ENCODE peak calls at places on chromosome 2, in six cellular contexts. H is PC-3, N is astrocyte of the spinal cord, Z is ovary, L is AG04449, D is tibial nerve. G is an unnamed sample.
A peak's percentile ranks its signal among the peaks of the same experiment; 100 is the strongest.

GRCh38 chr2:8442833-8443486 is 238.9 kb upstream of the ID2 start:
- DNase-seq in H (no peak), Z (no peak), L (no peak), N (no peak), D (no peak), G (no peak)

GRCh38 chr2:79437416-79438281 is 75.2 kb upstream of the CTNNA2 start:
- DNase-seq in N (peak; percentile 23), H (peak; percentile 6), L (no peak), Z (no peak), D (no peak), G (no peak)

GRCh38 chr2:80573950-80574349 is 269.4 kb upstream of the LRRTM1 start:
- DNase-seq in H (no peak), Z (no peak), L (no peak), N (no peak), D (no peak), G (no peak)

GRCh38 chr2:239316562-239317465 is 84.0 kb downstream of the HDAC4 start:
- DNase-seq in H (no peak), Z (peak; percentile 58), D (no peak), L (no peak), N (peak; percentile 43), G (no peak)

GRCh38 chr2:146229513-146230155 is 1615.2 kb upstream of the ACVR2A start:
- DNase-seq in N (no peak), H (no peak), L (no peak), D (no peak), Z (no peak), G (no peak)

GRCh38 chr2:138193416-138194213 is 229.3 kb downstream of the HNMT start:
- DNase-seq in H (no peak), N (no peak), Z (no peak), D (no peak), L (no peak), G (no peak)

GRCh38 chr2:120737802-120738516 is 2.3 kb downstream of the GLI2 start:
- DNase-seq in Z (peak; percentile 54), L (no peak), H (peak; percentile 71), D (no peak), N (no peak), G (no peak)

GRCh38 chr2:42843131-42843530 is 50.7 kb upstream of the HAAO start:
- DNase-seq in N (no peak), Z (peak; percentile 19), D (peak; percentile 6), L (no peak), H (no peak), G (no peak)

GRCh38 chr2:53829252-53829651 is 30.5 kb downstream of the GPR75 start:
- DNase-seq in D (no peak), Z (no peak), N (no peak), H (no peak), L (no peak), G (no peak)

DNA sequence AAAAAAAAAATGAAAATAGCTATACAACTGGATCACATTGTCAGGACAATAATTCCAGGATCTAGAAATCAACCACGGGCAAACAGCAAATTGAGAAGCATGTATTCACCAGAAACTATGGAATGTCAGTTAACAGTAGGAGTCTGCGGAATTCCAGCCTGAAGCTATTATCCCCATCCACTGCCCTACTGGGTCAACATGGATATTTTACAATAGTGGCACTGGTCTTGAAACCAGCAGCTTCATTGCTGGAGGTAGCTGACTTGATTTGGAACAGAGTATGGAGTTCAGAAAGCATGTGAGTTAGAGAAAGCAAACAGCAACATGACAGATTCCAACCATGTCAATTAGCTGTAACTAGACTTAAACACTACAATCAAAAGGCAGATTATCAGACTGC is 55.7 kb upstream of the PDE1A start:
- DNase-seq in Z (no peak), D (no peak), H (no peak), N (no peak), L (no peak), G (no peak)
- TF ChIP-seq CTCF in Z (no peak), D (no peak), H (no peak), N (no peak), L (no peak), G (no peak)

GRCh38 chr2:62410015-62410453 is 96.0 kb downstream of the TMEM17 start:
- DNase-seq in D (no peak), L (no peak), Z (no peak), H (no peak), N (peak; percentile 8), G (no peak)
- TF ChIP-seq CTCF in D (no peak), L (no peak), Z (no peak), H (peak; percentile 22), N (peak; percentile 33), G (peak; percentile 72)

GRCh38 chr2:99085400-99085799 is 56.1 kb upstream of the C2orf15 start:
- DNase-seq in Z (no peak), L (no peak), H (peak; percentile 24), D (no peak), N (no peak), G (no peak)
- TF ChIP-seq CTCF in Z (no peak), L (no peak), H (peak; percentile 56), D (no peak), N (peak; percentile 44), G (no peak)

GRCh38 chr2:46656640-46657039 is 177.3 kb downstream of the TMEM247 start:
- DNase-seq in H (no peak), D (no peak), L (no peak), Z (no peak), N (no peak), G (no peak)
- TF ChIP-seq CTCF in H (no peak), D (no peak), L (no peak), Z (no peak), N (no peak), G (no peak)

GRCh38 chr2:98518106-98518505 is 73.4 kb downstream of the INPP4A start:
- DNase-seq in D (no peak), Z (no peak), N (no peak), H (peak; percentile 43), L (no peak), G (peak; percentile 59)
- TF ChIP-seq CTCF in D (no peak), Z (no peak), N (peak; percentile 34), H (peak; percentile 80), L (peak; percentile 5), G (peak; percentile 61)

GRCh38 chr2:170486730-170487129 is 228.4 kb upstream of the SP5 start:
- DNase-seq in L (no peak), Z (no peak), N (no peak), D (no peak), H (no peak), G (no peak)
- TF ChIP-seq CTCF in L (no peak), Z (no peak), N (no peak), D (no peak), H (no peak), G (no peak)

DNA sequence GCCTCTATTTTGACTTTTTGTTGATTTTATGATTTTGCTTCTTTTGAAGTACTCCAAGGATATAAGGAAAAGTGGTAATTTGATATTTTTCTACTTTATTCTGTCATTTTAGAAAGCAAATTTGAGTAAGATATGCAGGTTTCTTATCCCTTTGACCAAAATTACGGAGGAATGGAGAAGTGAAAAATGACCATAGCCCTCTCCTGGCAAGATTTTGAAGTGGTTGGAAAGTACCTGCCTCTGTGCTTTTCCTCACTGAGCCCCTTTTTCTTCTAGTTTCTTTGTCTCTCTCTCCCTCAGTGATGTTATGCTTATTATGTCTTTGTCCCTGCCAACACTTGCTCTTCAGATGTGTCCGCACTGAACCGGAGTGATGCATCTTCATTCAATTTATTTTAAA is 898.1 kb downstream of the EPHA4 start:
- DNase-seq in N (no peak), D (no peak), H (no peak), L (no peak), Z (no peak), G (peak; percentile 26)
- TF ChIP-seq CTCF in N (no peak), D (no peak), H (peak; percentile 25), L (no peak), Z (no peak), G (no peak)

GRCh38 chr2:227862227-227862740 is 9.1 kb upstream of the DAW1 start:
- DNase-seq in Z (no peak), D (no peak), L (no peak), N (peak; percentile 72), H (peak; percentile 71), G (peak; percentile 57)
- TF ChIP-seq CTCF in Z (no peak), D (peak; percentile 15), L (peak; percentile 45), N (peak; percentile 66), H (peak; percentile 75), G (peak; percentile 85)

DNA sequence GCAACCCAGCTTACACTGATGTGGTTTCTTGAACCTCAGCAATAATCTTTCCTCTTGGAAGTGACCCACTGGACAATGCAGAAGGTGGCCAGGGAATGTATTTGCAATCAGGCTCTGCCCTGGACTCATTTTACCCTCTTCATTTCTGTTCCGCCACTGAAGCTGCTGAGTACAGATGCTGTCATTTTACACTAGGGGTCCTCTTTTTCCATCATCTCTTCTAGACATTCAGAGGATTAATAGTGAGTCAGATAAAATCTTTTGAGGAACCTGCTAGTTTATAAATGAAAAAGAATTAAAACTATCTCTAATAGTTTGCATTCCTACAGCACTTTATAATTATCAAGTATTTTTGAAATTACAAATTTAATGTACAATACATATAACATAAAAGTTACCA is 87.9 kb upstream of the PNPT1 start:
- DNase-seq in D (no peak), H (no peak), L (no peak), N (no peak), Z (no peak), G (no peak)
- TF ChIP-seq CTCF in D (no peak), H (peak; percentile 20), L (no peak), N (peak; percentile 11), Z (no peak), G (no peak)

DNA sequence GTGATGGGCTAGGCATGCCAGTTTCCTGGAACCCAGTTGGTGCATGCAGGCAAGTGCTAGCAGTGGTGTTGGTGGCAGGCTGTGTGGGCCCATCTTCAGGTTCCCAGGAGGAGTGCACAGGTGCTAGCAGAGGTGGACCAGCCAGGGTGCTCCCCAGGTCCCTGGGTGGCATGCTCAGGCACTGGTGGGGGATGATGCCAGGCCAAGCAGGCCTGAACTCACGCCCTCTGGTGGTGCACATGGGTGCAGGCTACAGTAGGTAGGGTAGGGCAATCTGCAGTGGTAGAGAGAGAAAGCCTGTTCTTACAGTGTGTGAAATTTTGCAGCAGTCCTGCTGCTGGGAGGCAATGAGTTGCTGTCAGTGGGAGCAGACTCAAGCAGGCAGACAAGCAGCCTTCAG is 1651.8 kb downstream of the DPP10 start:
- DNase-seq in L (no peak), N (no peak), D (no peak), H (no peak), Z (no peak), G (no peak)
- TF ChIP-seq CTCF in L (no peak), N (no peak), D (no peak), H (peak; percentile 9), Z (no peak), G (no peak)